ENCODE peak calls at places on chromosomes 3 and 15, in eight cellular contexts. S is tibial nerve, Z is body of pancreas, C is A549, I is esophagus squamous epithelium, J is endothelial cell of umbilical vein, L is upper lobe of left lung, P is prostate gland. Q is an unnamed sample.

GRCh38 chr15:100457201-100457600 is 71.5 kb downstream of the CERS3 start:
- DNase-seq in P (no peak), Z (no peak), I (no peak), C (no peak), S (no peak), L (no peak), J (no peak), Q (no peak)

GRCh38 chr15:95684693-95685115 is 645.8 kb upstream of the NR2F2 start:
- DNase-seq in S (no peak), C (peak), Z (no peak), I (no peak), P (no peak), J (peak), L (no peak), Q (no peak)

GRCh38 chr3:159148466-159148865 is 346.6 kb downstream of the MFSD1 start:
- DNase-seq in J (no peak), S (no peak), C (no peak), Z (no peak), L (no peak), P (no peak), I (no peak), Q (no peak)

GRCh38 chr3:195003893-195004289 is 267.1 kb downstream of the XXYLT1 start:
- DNase-seq in Z (no peak), L (no peak), C (no peak), I (no peak), P (no peak), J (no peak), S (no peak), Q (no peak)

GRCh38 chr3:147305533-147306241 is 100.7 kb downstream of the ZIC4 start:
- DNase-seq in Z (no peak), P (no peak), J (no peak), C (no peak), L (no peak), S (no peak), I (no peak), Q (no peak)

GRCh38 chr3:188842628-188843027 is 329.1 kb upstream of the TPRG1 start:
- DNase-seq in Z (no peak), C (no peak), S (no peak), L (no peak), I (no peak), J (no peak), P (no peak), Q (no peak)

GRCh38 chr3:72255736-72256559 is 471.0 kb upstream of the PROK2 start:
- DNase-seq in S (no peak), I (no peak), P (peak), J (peak), L (peak), C (no peak), Z (peak), Q (no peak)

GRCh38 chr3:98536456-98537017 is 4.8 kb downstream of the GPR15 start:
- DNase-seq in I (no peak), J (no peak), P (no peak), Z (no peak), C (no peak), S (no peak), L (no peak), Q (no peak)

GRCh38 chr15:48680841-48681240 is 35.3 kb upstream of the FBN1 start:
- DNase-seq in L (no peak), S (no peak), I (no peak), J (no peak), P (no peak), Z (no peak), C (no peak), Q (no peak)

GRCh38 chr3:138950006-138950644 is 3.1 kb downstream of the FOXL2NB start:
- DNase-seq in C (no peak), Z (peak), L (no peak), I (no peak), P (no peak), J (no peak), S (no peak), Q (no peak)

GRCh38 chr3:24235121-24235520 is 259.5 kb downstream of the THRB start:
- DNase-seq in S (no peak), P (no peak), J (no peak), I (no peak), C (no peak), Z (no peak), L (no peak), Q (no peak)

GRCh38 chr3:127458698-127459097 is 131.8 kb downstream of the TPRA1 start:
- DNase-seq in J (peak), S (no peak), I (no peak), C (no peak), Z (no peak), P (no peak), L (no peak), Q (no peak)

GRCh38 chr3:127455541-127456450 is 134.7 kb downstream of the TPRA1 start:
- DNase-seq in J (peak), C (peak), P (peak), L (peak), I (no peak), Z (peak), S (peak), Q (peak)

GRCh38 chr3:127457746-127458145 is 132.8 kb downstream of the TPRA1 start:
- DNase-seq in L (no peak), J (no peak), I (no peak), Z (no peak), P (no peak), S (no peak), C (no peak), Q (no peak)

GRCh38 chr3:127456471-127457093 is 134.0 kb downstream of the TPRA1 start:
- DNase-seq in Z (no peak), L (peak), S (no peak), P (peak), I (no peak), C (no peak), J (peak), Q (no peak)

DNA sequence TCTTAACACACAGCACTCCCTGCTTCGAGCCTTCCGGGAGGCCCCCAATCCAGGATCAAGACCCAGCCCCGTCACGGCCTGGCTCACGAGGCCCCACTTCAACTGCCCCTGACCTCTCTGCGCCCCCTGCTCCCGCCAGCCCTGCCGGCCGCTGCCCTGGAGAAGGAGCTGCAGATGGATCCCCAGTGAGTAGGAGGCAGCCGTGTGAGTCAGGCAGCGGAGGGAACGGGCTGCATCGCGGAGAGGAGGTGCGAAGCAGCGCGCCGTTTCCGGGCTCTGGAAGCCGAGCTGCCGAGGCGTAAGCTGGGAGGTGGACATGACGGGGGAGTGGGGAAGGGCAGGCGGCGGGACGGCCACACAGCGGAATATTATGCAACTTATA is 133.4 kb downstream of the TPRA1 start:
- DNase-seq in L (no peak), S (no peak), P (no peak), Z (peak), J (peak), C (no peak), I (no peak), Q (peak)
- H3K4me3 ChIP-seq in L (peak), S (no peak), P (no peak), Z (no peak), J (no peak), C (no peak), I (no peak), Q (no peak)

DNA sequence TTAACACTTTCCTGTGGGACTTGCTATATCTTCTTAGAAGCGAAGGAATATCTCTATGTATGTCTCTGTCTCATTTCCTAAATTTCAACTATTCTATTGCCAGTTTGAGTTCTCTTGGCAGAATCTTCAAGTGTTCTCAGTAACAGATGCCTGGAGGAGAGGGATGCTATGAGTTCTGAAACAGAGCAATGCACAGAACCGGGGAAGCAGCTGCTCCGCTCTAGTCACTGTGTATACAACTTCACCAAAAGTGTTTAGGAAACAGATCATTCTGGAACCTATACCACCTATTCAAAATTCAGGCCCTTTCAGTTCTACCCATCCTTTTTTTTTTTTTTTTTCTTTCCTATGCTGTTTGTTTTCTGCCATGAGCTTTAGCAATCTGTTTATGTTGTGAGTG is 144.6 kb downstream of the RORA start:
- DNase-seq in L (no peak), C (no peak), S (no peak), P (no peak), J (no peak), I (no peak), Z (no peak), Q (no peak)
- TF ChIP-seq CTCF in L (no peak), C (no peak), S (no peak), P (no peak), J (no peak), I (no peak), Z (no peak), Q (no peak)

GRCh38 chr15:39583586-39584265 is 2.8 kb downstream of the THBS1 start:
- DNase-seq in Z (no peak), C (peak), L (no peak), S (no peak), P (no peak), J (peak), I (no peak), Q (no peak)
- TF ChIP-seq POLR2A in Z (no peak), C (no peak), L (peak), S (no peak), P (no peak), J (peak), I (no peak), Q (peak)

DNA sequence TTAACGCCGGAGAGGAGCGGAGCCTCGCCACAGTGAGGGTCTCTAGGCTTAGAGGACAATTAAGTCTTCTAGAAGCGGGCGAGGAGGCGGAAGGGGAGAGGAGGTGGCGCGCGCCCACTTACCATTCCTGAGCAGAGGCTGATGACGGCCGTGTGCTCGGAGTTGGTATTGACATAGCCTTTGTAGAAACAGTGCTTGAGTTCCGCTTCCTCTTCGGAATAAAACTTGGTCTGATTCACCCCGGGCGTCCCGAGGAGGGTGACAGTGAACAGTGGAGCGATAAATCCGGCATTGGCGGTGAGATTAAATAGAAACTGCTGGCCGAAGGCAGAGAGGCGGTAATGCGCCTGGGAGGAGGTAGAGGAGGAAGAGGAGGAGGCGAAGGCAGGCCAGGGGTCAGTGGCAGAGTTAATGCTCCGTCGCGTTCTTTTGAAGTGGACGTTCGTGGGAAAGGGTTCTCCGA is 1.3 kb downstream of the ADAMTS9 start:
- DNase-seq in Z (peak), I (no peak), P (peak), J (peak), C (peak), L (peak), S (no peak), Q (peak)
- H3K4me3 ChIP-seq in Z (peak), I (peak), P (peak), J (peak), C (peak), L (peak), S (peak), Q (peak)

DNA sequence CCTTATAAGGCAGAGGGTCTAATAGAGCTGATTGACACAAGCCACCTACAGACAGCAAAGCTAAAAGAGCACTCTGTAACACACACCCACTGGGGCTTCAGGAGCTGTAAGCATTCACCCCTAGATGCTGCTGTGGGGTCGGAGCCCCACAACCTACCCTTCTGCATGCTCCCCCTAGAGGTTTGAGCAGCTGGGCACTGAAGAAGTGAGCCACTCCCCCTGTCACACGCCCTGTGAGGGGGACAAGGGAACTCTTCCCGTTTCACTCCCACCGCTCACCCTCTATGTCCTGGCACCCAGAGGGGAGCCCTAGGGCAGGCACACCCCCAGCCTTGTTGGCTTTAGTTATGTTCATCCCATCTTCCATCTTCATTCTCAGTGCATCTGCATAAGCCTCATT is 9.4 kb upstream of the CSTA start:
- DNase-seq in S (no peak), C (no peak), L (no peak), P (no peak), I (no peak), J (no peak), Z (no peak), Q (no peak)
- TF ChIP-seq CTCF in S (no peak), C (no peak), L (no peak), P (no peak), I (no peak), J (no peak), Z (no peak), Q (no peak)

DNA sequence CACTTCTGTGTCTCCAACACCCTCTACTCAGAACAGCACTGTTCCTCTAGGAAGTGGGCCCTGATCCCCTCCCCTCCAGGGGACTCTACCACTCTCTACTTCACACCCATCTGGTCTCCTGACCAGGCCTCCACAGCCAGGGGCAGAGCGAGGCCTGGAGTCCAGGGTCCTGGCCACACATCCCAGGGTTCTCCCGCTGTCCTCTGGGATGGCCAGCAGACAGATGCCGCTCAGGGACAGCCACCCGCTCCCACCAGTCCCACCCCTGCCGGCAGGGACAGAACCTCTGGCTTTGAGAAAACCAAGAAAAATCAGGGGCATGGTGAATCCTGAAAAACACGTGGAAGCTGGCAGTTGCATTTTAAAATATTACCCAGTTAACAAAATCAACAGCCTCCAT is 32.0 kb upstream of the IQSEC1 start:
- DNase-seq in P (no peak), J (no peak), S (no peak), Z (no peak), L (no peak), C (no peak), I (no peak), Q (no peak)
- TF ChIP-seq POLR2A in P (no peak), J (no peak), S (no peak), Z (no peak), L (no peak), C (no peak), I (no peak), Q (no peak)

GRCh38 chr3:169410430-169410829 is 253.1 kb downstream of the MECOM start:
- DNase-seq in J (peak), C (no peak), S (no peak), L (no peak), Z (no peak), I (no peak), P (no peak), Q (no peak)
- H3K4me3 ChIP-seq in J (no peak), C (no peak), S (no peak), L (no peak), Z (no peak), I (no peak), P (no peak), Q (no peak)

DNA sequence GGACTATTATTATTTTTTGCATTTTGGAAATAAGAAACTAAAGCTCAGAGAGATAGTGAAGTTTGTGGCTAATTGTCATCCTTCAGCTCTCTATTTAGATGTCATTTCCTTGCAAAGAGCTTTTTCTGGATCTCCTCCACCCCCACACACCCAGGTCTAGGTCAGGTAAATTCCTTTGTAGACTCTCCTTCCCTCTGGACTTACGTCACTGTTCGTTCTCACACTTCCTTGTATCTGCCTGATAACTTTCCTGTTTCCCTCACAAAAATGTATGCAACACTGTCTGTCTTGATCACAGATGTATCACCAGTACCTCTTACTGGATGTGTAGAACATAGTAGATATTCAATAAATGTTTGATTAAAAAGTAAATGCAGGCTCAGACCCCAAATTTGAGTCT is 6.1 kb upstream of the MB21D2 start:
- DNase-seq in I (no peak), S (no peak), C (no peak), L (no peak), Z (no peak), J (no peak), P (no peak), Q (no peak)
- TF ChIP-seq CTCF in I (no peak), S (no peak), C (no peak), L (no peak), Z (no peak), J (no peak), P (no peak), Q (no peak)

GRCh38 chr15:74615313-74616019 is at the start of gene CLK3:
- DNase-seq in I (peak), J (peak), L (peak), P (peak), Z (peak), S (peak), C (peak), Q (peak)
- TF ChIP-seq POLR2A in I (peak), J (peak), L (peak), P (peak), Z (peak), S (peak), C (peak), Q (peak)

DNA sequence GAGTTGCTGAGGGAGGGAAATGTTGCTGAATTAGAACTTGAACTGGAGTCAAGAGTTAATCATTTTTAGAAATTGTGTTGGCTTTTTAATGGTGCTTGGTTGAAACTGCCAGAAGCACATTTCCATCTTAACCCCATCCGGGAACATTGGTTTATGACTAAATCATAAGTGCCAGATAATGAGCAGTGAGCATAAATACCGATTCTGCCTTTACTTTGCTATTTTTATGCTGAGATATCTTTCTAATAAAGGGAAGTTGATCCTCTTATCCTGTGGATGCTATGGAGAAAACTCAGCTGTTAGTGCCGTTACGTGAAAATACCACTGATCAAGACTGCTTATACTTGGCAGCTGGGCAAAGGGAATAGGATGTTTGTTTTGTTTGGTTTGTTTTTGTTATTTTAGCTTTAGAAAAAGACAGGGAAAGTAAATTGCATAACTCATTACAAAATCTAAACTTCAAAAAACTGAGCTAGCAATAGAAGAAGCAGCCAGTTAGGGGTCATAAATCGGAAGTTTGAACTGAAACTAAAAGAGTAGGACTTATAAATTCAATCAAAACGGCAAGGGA is 813.1 kb downstream of the NAALADL2 start:
- DNase-seq in Z (no peak), J (peak), C (peak), P (no peak), L (no peak), S (no peak), I (no peak), Q (no peak)
- H3K4me3 ChIP-seq in Z (no peak), J (peak), C (peak), P (no peak), L (peak), S (peak), I (no peak), Q (no peak)